ENCODE peak calls at places on chromosomes 13 and 19, in five cellular contexts. E is GM10248, T is Caco-2, K is RWPE1, G is A549. R is an unnamed sample.

GRCh38 chr13:28136916-28137315 is 1.4 kb upstream of the PAN3 start:
- DNase-seq in E (peak), G (no peak), K (no peak), T (no peak), R (no peak)

GRCh38 chr19:40025938-40026596 is 29.2 kb downstream of the ZNF546 start:
- DNase-seq in T (no peak), K (no peak), E (no peak), G (no peak), R (no peak)

GRCh38 chr13:74930402-74931165 is 551.4 kb downstream of the TBC1D4 start:
- DNase-seq in T (no peak), K (peak), G (no peak), E (no peak), R (no peak)

GRCh38 chr19:53102186-53102585 is 1.0 kb downstream of the ZNF160 start:
- DNase-seq in T (no peak), K (peak), E (no peak), G (no peak), R (peak)

GRCh38 chr19:11361771-11362731 is 6.8 kb downstream of the PLPPR2 start:
- DNase-seq in G (no peak), T (no peak), K (no peak), E (no peak), R (peak)

GRCh38 chr13:83297591-83298305 is 584.5 kb downstream of the SLITRK1 start:
- DNase-seq in T (no peak), G (no peak), K (no peak), E (no peak), R (no peak)

GRCh38 chr19:44687898-44688297 is 11.1 kb upstream of the CEACAM16 start:
- DNase-seq in G (no peak), E (no peak), T (no peak), K (no peak), R (no peak)

GRCh38 chr19:55165952-55166529 is 372 bp downstream of the DNAAF3 start:
- DNase-seq in T (peak), K (peak), E (no peak), G (peak), R (peak)

GRCh38 chr13:112178769-112179168 is 111.8 kb downstream of the SOX1 start:
- DNase-seq in E (no peak), G (no peak), T (no peak), K (no peak), R (no peak)

GRCh38 chr19:13228561-13228960 is 78.3 kb downstream of the IER2 start:
- DNase-seq in G (no peak), E (no peak), T (no peak), K (no peak), R (no peak)

GRCh38 chr19:16957151-16957662 is 68.4 kb downstream of the F2RL3 start:
- DNase-seq in K (no peak), E (no peak), T (no peak), G (no peak), R (no peak)

GRCh38 chr13:98199480-98199879 is 22.4 kb upstream of the RNF113B start:
- DNase-seq in G (no peak), K (no peak), E (no peak), T (no peak), R (no peak)

GRCh38 chr19:45667620-45668341 is at the start of gene GIPR:
- DNase-seq in T (peak), E (peak), K (peak), G (peak), R (peak)

GRCh38 chr13:87089391-87089790 is 581.8 kb upstream of the SLITRK5 start:
- DNase-seq in E (no peak), K (peak), T (no peak), G (no peak), R (no peak)

GRCh38 chr19:4375620-4376228 is 24.6 kb downstream of the SH3GL1 start:
- DNase-seq in T (peak), K (no peak), E (peak), G (no peak), R (no peak)

GRCh38 chr19:15404780-15405211 is 14.0 kb downstream of the AKAP8L start:
- DNase-seq in G (no peak), E (no peak), T (no peak), K (no peak), R (no peak)

GRCh38 chr19:34459614-34460013 is 21.9 kb upstream of the WTIP start:
- DNase-seq in E (no peak), K (no peak), G (no peak), T (peak), R (no peak)

GRCh38 chr13:26529441-26529840 is 28.0 kb upstream of the WASF3 start:
- DNase-seq in T (peak), K (peak), G (no peak), E (peak), R (no peak)

GRCh38 chr13:93882086-93882651 is 597.3 kb downstream of the DCT start:
- DNase-seq in T (no peak), E (no peak), K (no peak), G (no peak), R (no peak)

GRCh38 chr13:26616126-26616525 is 58.6 kb downstream of the WASF3 start:
- DNase-seq in T (no peak), K (peak), E (no peak), G (no peak), R (no peak)

GRCh38 chr13:89401209-89401810 is 1730.1 kb downstream of the SLITRK5 start:
- DNase-seq in E (no peak), K (peak), T (no peak), G (no peak), R (no peak)

GRCh38 chr19:12872255-12872654 is 9.0 kb downstream of the DNASE2 start:
- DNase-seq in G (no peak), K (no peak), T (no peak), E (no peak), R (no peak)

GRCh38 chr19:58170860-58171259 is 12.0 kb upstream of the ZNF274 start:
- DNase-seq in G (peak), E (no peak), K (peak), T (no peak), R (no peak)

GRCh38 chr13:103040006-103040405 is 26.2 kb downstream of the SLC10A2 start:
- DNase-seq in T (no peak), E (no peak), K (no peak), G (no peak), R (no peak)

GRCh38 chr19:55536951-55537740 is at the start of gene SBK2:
- DNase-seq in E (no peak), G (no peak), K (no peak), T (no peak), R (peak)

GRCh38 chr13:60407095-60407494 is 10.1 kb downstream of the TDRD3 start:
- DNase-seq in E (no peak), G (no peak), T (no peak), K (no peak), R (no peak)

GRCh38 chr19:55152017-55152416 is 3.0 kb upstream of the TNNT1 start:
- DNase-seq in E (no peak), K (no peak), T (no peak), G (no peak), R (no peak)

GRCh38 chr13:51674276-51674675 is 90.0 kb downstream of the WDFY2 start:
- DNase-seq in T (peak), G (no peak), E (no peak), K (peak), R (no peak)

GRCh38 chr19:10975374-10976036 is 14.7 kb downstream of the SMARCA4 start:
- DNase-seq in E (no peak), K (no peak), T (no peak), G (no peak), R (no peak)

GRCh38 chr13:28530729-28531194 is 35.8 kb upstream of the FLT1 start:
- DNase-seq in G (no peak), K (no peak), T (no peak), E (no peak), R (no peak)

DNA sequence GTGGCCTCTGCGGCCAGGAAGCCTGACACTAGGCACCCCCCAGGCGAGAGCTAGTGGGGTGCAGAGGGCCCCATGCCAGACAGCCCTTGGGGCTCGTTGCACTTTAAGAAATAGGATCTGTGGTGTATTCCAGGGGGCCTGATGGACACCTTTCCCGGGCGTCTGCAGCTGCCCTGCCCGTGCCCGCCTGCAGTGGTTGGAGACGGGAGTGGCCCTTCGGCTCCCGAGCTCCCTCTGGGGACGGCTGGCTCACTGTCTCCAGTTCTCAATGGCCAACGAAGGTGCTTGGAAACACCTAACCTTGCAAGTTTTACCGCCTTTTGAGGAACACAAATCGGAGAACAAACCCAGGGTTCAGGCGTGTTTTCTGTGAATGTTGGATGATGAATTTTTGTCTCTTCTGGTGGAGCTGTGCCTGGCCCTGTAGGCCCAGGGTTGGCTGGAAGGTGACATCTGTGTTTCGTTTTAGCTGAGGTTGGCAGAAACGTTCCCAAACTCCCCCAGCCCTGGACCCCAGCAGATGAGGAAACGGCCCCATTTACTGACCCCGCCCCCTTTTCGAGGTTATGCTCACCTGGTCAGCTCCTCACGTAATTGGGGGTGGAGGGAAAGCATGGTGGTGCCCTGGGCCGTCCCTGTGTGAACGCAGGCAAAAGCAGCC is 17.4 kb upstream of the NPAS1 start:
- DNase-seq in K (no peak), T (no peak), G (no peak), E (no peak), R (no peak)
- TF ChIP-seq CTCF in K (no peak), T (no peak), G (peak), E (no peak), R (no peak)

DNA sequence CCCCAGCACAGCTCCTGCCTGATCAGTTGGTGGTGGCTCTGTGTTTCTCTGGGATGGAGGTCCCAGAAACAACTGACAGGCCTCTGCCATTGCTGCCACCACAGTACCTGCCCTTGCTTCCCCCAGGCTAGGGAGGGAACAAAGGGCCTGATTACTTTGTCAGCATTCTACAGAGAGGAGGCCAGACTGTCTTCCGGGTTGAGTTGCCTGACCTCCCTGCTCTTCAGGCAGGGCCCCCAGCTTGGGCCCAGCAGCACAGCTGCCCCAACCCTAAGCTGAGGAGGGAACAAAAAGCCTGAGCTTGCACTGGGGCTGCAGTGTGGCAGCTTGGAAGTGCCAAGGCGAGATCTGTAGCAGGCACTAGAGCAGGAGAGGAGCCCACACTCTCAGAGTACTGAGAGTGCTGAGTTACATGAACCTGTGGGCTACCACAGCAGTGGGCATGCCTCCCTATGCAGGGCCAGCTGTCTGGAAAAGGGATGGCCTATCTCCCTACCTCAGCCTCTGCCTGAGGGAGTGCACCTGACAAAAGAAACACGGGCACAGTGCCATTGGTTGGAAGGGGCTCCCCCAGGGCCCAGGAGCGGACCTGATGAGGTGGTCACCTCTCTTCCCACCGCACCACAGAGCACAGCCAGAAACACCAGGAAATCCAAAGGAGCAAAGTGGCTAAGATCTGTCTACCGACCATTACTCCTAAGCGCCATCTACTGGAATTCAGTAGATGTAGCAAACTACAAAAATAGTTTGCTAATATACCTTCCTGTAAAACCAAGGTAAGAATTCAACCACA is 24.4 kb downstream of the SLC25A15 start:
- DNase-seq in T (peak), K (peak), G (no peak), E (peak), R (no peak)
- TF ChIP-seq CTCF in T (peak), K (peak), G (no peak), E (no peak), R (peak)

GRCh38 chr13:84574851-84575250 is 692.6 kb upstream of the SLITRK1 start:
- DNase-seq in K (peak), E (no peak), T (no peak), G (no peak), R (no peak)
- TF ChIP-seq CTCF in K (peak), E (no peak), T (no peak), G (no peak), R (no peak)

DNA sequence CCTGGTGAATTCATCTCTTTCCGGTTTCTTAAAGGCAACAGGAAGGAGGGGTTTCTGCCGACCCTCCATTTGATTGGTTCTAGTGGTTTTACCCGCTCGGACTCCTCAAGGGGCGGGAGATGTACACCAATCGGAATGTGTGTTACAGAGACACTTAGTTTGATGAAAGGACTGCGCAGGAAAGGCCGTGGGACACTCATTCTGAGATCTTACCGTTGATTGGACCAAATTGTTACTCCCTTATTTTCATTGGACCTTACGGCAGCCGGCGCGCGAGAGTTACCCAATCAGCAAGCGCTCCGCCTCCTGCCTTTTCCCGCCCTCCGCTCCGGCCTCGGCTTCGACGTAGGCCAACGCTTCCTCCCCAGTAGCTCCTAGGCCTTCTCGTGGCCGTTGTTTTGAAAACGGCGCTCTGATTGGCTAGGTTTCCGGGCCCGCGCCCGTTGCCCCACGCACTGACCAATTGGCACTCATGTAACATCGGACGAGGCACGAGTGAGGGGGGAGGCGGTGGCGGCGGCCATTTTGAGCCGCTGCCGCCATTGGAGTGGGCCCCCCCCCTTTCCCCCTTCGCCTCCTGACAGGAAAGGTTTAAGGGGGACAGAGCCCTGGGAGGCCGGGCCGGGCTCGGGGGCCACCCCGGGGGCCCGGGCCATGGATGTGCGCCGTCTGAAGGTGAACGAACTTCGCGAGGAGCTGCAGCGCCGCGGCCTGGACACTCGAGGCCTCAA is at the start of gene HNRNPUL1:
- DNase-seq in G (peak), E (peak), T (peak), K (peak), R (peak)
- TF ChIP-seq CTCF in G (peak), E (peak), T (peak), K (no peak), R (no peak)

GRCh38 chr13:109271991-109272454 is 514.4 kb downstream of the IRS2 start:
- DNase-seq in T (peak), K (no peak), G (no peak), E (no peak), R (no peak)
- TF ChIP-seq CTCF in T (no peak), K (no peak), G (no peak), E (no peak), R (no peak)

GRCh38 chr19:38547446-38547845 is 70.3 kb downstream of the MAP4K1 start:
- DNase-seq in G (no peak), E (no peak), K (no peak), T (no peak), R (no peak)

GRCh38 chr19:38550376-38550775 is 67.4 kb downstream of the MAP4K1 start:
- DNase-seq in T (no peak), K (no peak), E (no peak), G (no peak), R (no peak)

GRCh38 chr19:38545596-38545995 is 72.2 kb downstream of the MAP4K1 start:
- DNase-seq in G (no peak), K (no peak), T (no peak), E (no peak), R (no peak)

GRCh38 chr19:38551450-38551813 is 66.3 kb downstream of the MAP4K1 start:
- DNase-seq in E (peak), K (no peak), G (no peak), T (no peak), R (no peak)

DNA sequence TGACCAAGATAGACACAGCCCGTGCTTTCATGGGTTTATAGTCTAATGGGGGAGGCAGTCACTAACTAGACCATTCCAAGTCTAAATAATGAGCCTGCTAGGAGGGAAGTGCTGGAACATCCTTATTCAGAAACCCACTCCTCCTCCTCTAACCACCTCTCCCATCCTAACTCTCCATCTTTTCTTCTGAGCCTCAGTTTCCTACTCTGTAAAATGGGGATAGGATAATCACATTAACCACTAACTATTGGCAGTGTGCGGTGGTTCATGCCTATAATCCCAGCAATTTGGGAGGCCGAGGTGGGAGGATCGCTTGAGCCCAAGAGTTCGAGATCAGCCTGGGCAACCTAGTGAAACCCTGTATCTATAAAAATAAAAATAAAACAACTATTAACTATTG is 68.7 kb downstream of the MAP4K1 start:
- DNase-seq in K (no peak), T (no peak), G (no peak), E (no peak), R (no peak)
- TF ChIP-seq CTCF in K (no peak), T (no peak), G (no peak), E (no peak), R (no peak)

R was measured in glutamatergic neuron.